ENCODE peak calls at places on chromosomes 1 and 21, in eight cellular contexts. I is adrenal gland; Y is endodermal cell; R is endothelial cell of umbilical vein; W is PC-3; L is pancreas; K is Caco-2; A is CD4-positive, CD25-positive, alpha-beta regulatory T cell. Q is an unnamed sample.

GRCh38 chr1:11523746-11524464 is 45.0 kb downstream of the DISP3 start:
- DNase-seq in I (no peak), Y (peak; percentile 31), R (no peak), W (no peak), L (no peak), K (no peak), A (no peak), Q (no peak)

GRCh38 chr1:203744008-203744972 is 20.7 kb upstream of the LAX1 start:
- DNase-seq in I (peak; percentile 81), Y (peak; percentile 67), R (no peak), W (no peak), L (no peak), K (no peak), A (peak; percentile 53), Q (peak; percentile 74)

GRCh38 chr1:212930986-212931678 is 19.2 kb upstream of the VASH2 start:
- DNase-seq in I (no peak), Y (peak; percentile 26), R (no peak), W (peak; percentile 22), L (no peak), K (peak; percentile 76), A (no peak), Q (no peak)

GRCh38 chr1:189782280-189782679 is 695.4 kb downstream of the BRINP3 start:
- DNase-seq in I (no peak), Y (no peak), R (no peak), W (no peak), L (no peak), K (no peak), A (no peak), Q (no peak)

GRCh38 chr21:36948686-36949085 is 17.8 kb downstream of the HLCS start:
- DNase-seq in I (no peak), Y (no peak), R (no peak), W (no peak), L (no peak), K (no peak), A (no peak), Q (no peak)

GRCh38 chr1:11025618-11026017 is 13.2 kb downstream of the TARDBP start:
- DNase-seq in I (no peak), Y (no peak), R (no peak), W (no peak), L (no peak), K (no peak), A (no peak), Q (no peak)

GRCh38 chr1:2478100-2478499 is 2.0 kb downstream of the PLCH2 start:
- DNase-seq in I (no peak), Y (no peak), R (no peak), W (no peak), L (no peak), K (no peak), A (no peak), Q (no peak)

GRCh38 chr1:236774926-236775325 is 20.2 kb upstream of the MTR start:
- DNase-seq in I (no peak), Y (peak; percentile 56), R (peak; percentile 61), W (peak; percentile 26), L (no peak), K (no peak), A (no peak), Q (no peak)

GRCh38 chr1:117683571-117684285 is 77.9 kb downstream of the TENT5C start:
- DNase-seq in I (no peak), Y (no peak), R (no peak), W (no peak), L (no peak), K (no peak), A (no peak), Q (no peak)

GRCh38 chr1:53079251-53079650 is 17.2 kb downstream of the PODN start:
- DNase-seq in I (no peak), Y (no peak), R (no peak), W (no peak), L (no peak), K (no peak), A (no peak), Q (no peak)

GRCh38 chr1:21320410-21321107 is 30.3 kb upstream of the ECE1 start:
- DNase-seq in I (no peak), Y (no peak), R (no peak), W (no peak), L (no peak), K (no peak), A (no peak), Q (no peak)
- H3K4me1 ChIP-seq in I (peaks cover 98% of the 10 kb centered on the region), Y (peaks cover 48% of the 10 kb centered on the region), R (peaks cover 52% of the 10 kb centered on the region), W (peaks cover 33% of the 10 kb centered on the region), L (peaks cover 78% of the 10 kb centered on the region), K (peaks cover 43% of the 10 kb centered on the region), A (peaks cover 37% of the 10 kb centered on the region), Q (peaks cover 27% of the 10 kb centered on the region)

DNA sequence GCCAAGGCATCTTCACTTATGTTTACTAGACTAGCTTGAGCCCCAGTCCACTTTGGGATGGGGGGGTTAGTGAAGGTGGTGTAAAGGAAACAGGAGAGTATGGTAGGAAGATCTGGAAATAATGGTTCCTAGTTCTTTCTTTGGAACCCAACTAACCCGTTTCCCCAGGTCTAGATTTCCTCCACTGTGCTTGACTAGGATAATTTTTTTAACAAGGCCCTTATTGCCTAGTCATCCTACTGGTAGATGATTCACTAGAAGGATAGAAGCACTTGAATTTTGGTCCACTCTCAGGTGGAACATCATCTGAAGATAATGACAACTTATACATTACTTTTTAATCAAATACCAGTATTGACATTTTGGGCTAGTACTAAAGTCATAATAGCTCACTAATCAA is 45.9 kb upstream of the MYOCOS start:
- DNase-seq in I (no peak), Y (no peak), R (no peak), W (peak; percentile 74), L (no peak), K (no peak), A (no peak), Q (no peak)
- H3K36me3 ChIP-seq in I (peaks cover 62% of the 10 kb centered on the region), Y (peaks cover 88% of the 10 kb centered on the region), R (peaks cover 15% of the 10 kb centered on the region), W (peaks cover 86% of the 10 kb centered on the region), L (peaks cover 64% of the 10 kb centered on the region), K (no peaks in the 10 kb centered on the region), A (peaks cover 91% of the 10 kb centered on the region), Q (no peaks in the 10 kb centered on the region)

GRCh38 chr1:26290061-26290415 is 10.2 kb downstream of the SH3BGRL3 start:
- DNase-seq in I (no peak), Y (no peak), R (no peak), W (no peak), L (no peak), K (no peak), A (no peak), Q (no peak)
- H3K4me1 ChIP-seq in I (peaks cover 20% of the 10 kb centered on the region), Y (no peaks in the 10 kb centered on the region), R (peaks cover 1% of the 10 kb centered on the region), W (peaks cover 4% of the 10 kb centered on the region), L (no peaks in the 10 kb centered on the region), K (peaks cover 4% of the 10 kb centered on the region), A (peaks cover 79% of the 10 kb centered on the region), Q (no peaks in the 10 kb centered on the region)

DNA sequence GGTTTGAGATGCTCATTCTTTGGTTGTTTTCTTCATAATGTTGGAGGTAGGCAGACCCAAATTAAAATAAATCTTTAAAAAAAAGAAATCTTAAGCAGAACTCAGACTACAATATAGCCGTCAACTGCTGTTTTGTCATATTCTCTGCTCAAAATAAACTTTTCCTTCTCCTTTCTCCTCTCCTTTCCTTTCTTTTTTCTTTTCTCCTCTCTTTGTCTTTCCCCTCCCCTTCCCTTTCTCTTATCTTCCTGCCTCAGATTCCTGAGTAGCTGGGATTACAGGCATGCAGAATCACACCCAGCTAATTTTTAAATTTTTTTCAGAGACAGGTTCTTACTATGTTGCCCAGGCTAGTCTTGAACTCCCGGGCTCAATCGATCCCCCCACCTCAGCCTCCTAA is 24.8 kb upstream of the MTF1 start:
- DNase-seq in I (no peak), Y (no peak), R (no peak), W (no peak), L (no peak), K (no peak), A (no peak), Q (no peak)
- H3K36me3 ChIP-seq in I (peaks cover 97% of the 10 kb centered on the region), Y (peaks cover 37% of the 10 kb centered on the region), R (peaks cover 34% of the 10 kb centered on the region), W (no peaks in the 10 kb centered on the region), L (peaks cover 75% of the 10 kb centered on the region), K (no peaks in the 10 kb centered on the region), A (peaks cover 76% of the 10 kb centered on the region), Q (no peaks in the 10 kb centered on the region)

GRCh38 chr1:155012052-155012546 is 9.5 kb downstream of the ZBTB7B start:
- DNase-seq in I (peak; percentile 97), Y (peak; percentile 97), R (no peak), W (no peak), L (no peak), K (no peak), A (peak; percentile 57), Q (peak; percentile 78)

GRCh38 chr1:155009742-155010141 is 7.1 kb downstream of the ZBTB7B start:
- DNase-seq in I (peak; percentile 13), Y (no peak), R (no peak), W (no peak), L (no peak), K (no peak), A (no peak), Q (no peak)

GRCh38 chr1:155011437-155011907 is 8.9 kb downstream of the ZBTB7B start:
- DNase-seq in I (peak; percentile 32), Y (no peak), R (no peak), W (no peak), L (no peak), K (no peak), A (no peak), Q (no peak)

GRCh38 chr1:155010211-155010918 is 7.8 kb downstream of the ZBTB7B start:
- DNase-seq in I (peak; percentile 16), Y (no peak), R (no peak), W (no peak), L (no peak), K (no peak), A (peak; percentile 48), Q (no peak)

DNA sequence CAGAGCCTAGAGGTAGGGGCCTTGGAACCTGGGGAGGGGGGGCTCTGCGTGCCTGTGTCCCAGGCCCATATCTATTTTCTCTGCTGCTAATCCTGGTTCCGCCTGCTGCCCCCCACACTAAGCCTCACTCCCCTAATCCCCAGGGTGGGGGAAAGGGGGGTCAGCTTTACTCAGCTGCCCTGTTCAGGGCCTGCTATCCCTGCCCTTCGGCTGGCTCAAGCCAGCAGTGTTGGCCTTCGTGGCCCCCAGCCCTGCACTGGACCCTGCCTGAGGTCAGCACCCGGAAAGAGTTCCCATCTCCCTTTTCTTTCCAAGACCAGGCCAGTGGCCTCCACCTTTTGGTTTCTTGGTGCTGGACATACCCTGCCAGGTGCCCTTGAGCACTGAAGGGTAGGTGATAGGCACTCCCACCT is 8.4 kb downstream of the ZBTB7B start:
- DNase-seq in I (peak; percentile 16), Y (no peak), R (no peak), W (no peak), L (no peak), K (no peak), A (no peak), Q (no peak)
- H3K4me1 ChIP-seq in I (peaks cover 65% of the 10 kb centered on the region), Y (no peaks in the 10 kb centered on the region), R (no peaks in the 10 kb centered on the region), W (peaks cover 16% of the 10 kb centered on the region), L (peaks cover 43% of the 10 kb centered on the region), K (peaks cover 43% of the 10 kb centered on the region), A (peaks cover 100% of the 10 kb centered on the region), Q (peaks cover 10% of the 10 kb centered on the region)

GRCh38 chr1:33323663-33324477 is 3.0 kb upstream of the A3GALT2 start:
- DNase-seq in I (no peak), Y (no peak), R (no peak), W (no peak), L (no peak), K (no peak), A (no peak), Q (no peak)
- H3K36me3 ChIP-seq in I (peaks cover 68% of the 10 kb centered on the region), Y (peaks cover 53% of the 10 kb centered on the region), R (peaks cover 54% of the 10 kb centered on the region), W (peaks cover 61% of the 10 kb centered on the region), L (peaks cover 63% of the 10 kb centered on the region), K (peaks cover 2% of the 10 kb centered on the region), A (peaks cover 54% of the 10 kb centered on the region), Q (no peaks in the 10 kb centered on the region)

Q was measured in uterus.